ENCODE peak calls at places on chromosomes 6 and 20, in five cellular contexts. P is fibroblast of mammary gland, L is foreskin fibroblast, I is omental fat pad, R is right atrium auricular region. J is an unnamed sample.

GRCh38 chr20:47686545-47686944 is 98.7 kb downstream of the SULF2 start:
- DNase-seq in R (no peak), P (peak; percentile 68), L (no peak), I (no peak), J (no peak)

GRCh38 chr20:5159928-5160327 is 33.1 kb downstream of the CDS2 start:
- DNase-seq in I (no peak), R (no peak), P (no peak), L (no peak), J (no peak)

GRCh38 chr6:19866900-19867627 is 29.9 kb downstream of the ID4 start:
- DNase-seq in L (peak; percentile 30), R (no peak), P (peak; percentile 42), I (no peak), J (no peak)

GRCh38 chr6:87029711-87030314 is 65.1 kb downstream of the CGA start:
- DNase-seq in I (no peak), P (peak; percentile 72), R (no peak), L (peak; percentile 46), J (no peak)

GRCh38 chr20:43767686-43768474 is 41.1 kb upstream of the GTSF1L start:
- DNase-seq in I (no peak), P (peak; percentile 61), R (no peak), L (peak; percentile 56), J (no peak)

GRCh38 chr6:131136021-131136847 is 967 bp downstream of the AKAP7 start:
- DNase-seq in I (no peak), R (no peak), L (peak; percentile 26), P (peak; percentile 62), J (no peak)

GRCh38 chr6:153126218-153126617 is 4.9 kb downstream of the RGS17 start:
- DNase-seq in R (no peak), L (no peak), I (no peak), P (no peak), J (no peak)

GRCh38 chr6:158697798-158698197 is 47.9 kb downstream of the SYTL3 start:
- DNase-seq in R (no peak), L (no peak), P (peak; percentile 50), I (no peak), J (no peak)

GRCh38 chr6:125170376-125170775 is 16.8 kb downstream of the TPD52L1 start:
- DNase-seq in I (no peak), L (no peak), P (peak; percentile 80), R (no peak), J (no peak)

GRCh38 chr6:11008821-11009220 is 35.3 kb downstream of the ELOVL2 start:
- DNase-seq in P (peak; percentile 30), R (no peak), I (no peak), L (no peak), J (no peak)

GRCh38 chr6:108684809-108685329 is 124.2 kb downstream of the FOXO3 start:
- DNase-seq in L (no peak), P (peak; percentile 60), R (no peak), I (no peak), J (no peak)

GRCh38 chr6:156791261-156791850 is 14.2 kb downstream of the ARID1B start:
- DNase-seq in R (no peak), P (peak; percentile 81), I (no peak), L (no peak), J (peak; percentile 55)

GRCh38 chr6:116265081-116265829 is 11.4 kb upstream of the TSPYL4 start:
- DNase-seq in I (no peak), P (peak; percentile 41), R (no peak), L (peak; percentile 53), J (no peak)

GRCh38 chr20:47468290-47469050 is 33.2 kb upstream of the NCOA3 start:
- DNase-seq in P (no peak), L (no peak), I (no peak), R (no peak), J (peak; percentile 86)

GRCh38 chr6:75893058-75893775 is 144.2 kb downstream of the MYO6 start:
- DNase-seq in I (no peak), R (no peak), P (peak; percentile 84), L (peak; percentile 33), J (peak; percentile 16)

GRCh38 chr6:136208783-136209182 is 41.3 kb downstream of the MTFR2 start:
- DNase-seq in L (no peak), I (no peak), R (no peak), P (no peak), J (no peak)

GRCh38 chr6:160355001-160355400 is 6.8 kb downstream of the SLC22A3 start:
- DNase-seq in I (no peak), L (peak; percentile 55), P (peak; percentile 74), R (no peak), J (no peak)

GRCh38 chr20:53763707-53764415 is 170.2 kb upstream of the ZNF217 start:
- DNase-seq in L (no peak), P (peak; percentile 55), I (no peak), R (no peak), J (no peak)

GRCh38 chr20:36542019-36542488 is 735 bp downstream of the MYL9 start:
- DNase-seq in P (peak; percentile 63), L (peak; percentile 69), R (no peak), I (no peak), J (no peak)

GRCh38 chr6:112743343-112743742 is 396.2 kb downstream of the RFPL4B start:
- DNase-seq in I (no peak), R (no peak), P (no peak), L (no peak), J (no peak)

GRCh38 chr20:35151739-35152138 is 4.6 kb upstream of the EDEM2 start:
- DNase-seq in L (peak; percentile 56), R (no peak), I (no peak), P (peak; percentile 90), J (no peak)

GRCh38 chr20:35146922-35147574 is at the start of gene EDEM2:
- DNase-seq in L (peak; percentile 95), P (peak; percentile 95), R (peak; percentile 94), I (peak; percentile 84), J (peak; percentile 91)

GRCh38 chr20:35145141-35145564 is 2.0 kb downstream of the EDEM2 start:
- DNase-seq in P (peak; percentile 66), R (no peak), I (no peak), L (peak; percentile 41), J (no peak)

GRCh38 chr20:35144694-35145093 is 2.4 kb downstream of the EDEM2 start:
- DNase-seq in L (no peak), R (no peak), P (no peak), I (no peak), J (no peak)

GRCh38 chr20:35146299-35146921 is 726 bp downstream of the EDEM2 start:
- DNase-seq in I (no peak), R (no peak), P (peak; percentile 19), L (no peak), J (no peak)
- TF ChIP-seq CTCF in I (no peak), R (no peak), P (no peak), L (no peak), J (no peak)

DNA sequence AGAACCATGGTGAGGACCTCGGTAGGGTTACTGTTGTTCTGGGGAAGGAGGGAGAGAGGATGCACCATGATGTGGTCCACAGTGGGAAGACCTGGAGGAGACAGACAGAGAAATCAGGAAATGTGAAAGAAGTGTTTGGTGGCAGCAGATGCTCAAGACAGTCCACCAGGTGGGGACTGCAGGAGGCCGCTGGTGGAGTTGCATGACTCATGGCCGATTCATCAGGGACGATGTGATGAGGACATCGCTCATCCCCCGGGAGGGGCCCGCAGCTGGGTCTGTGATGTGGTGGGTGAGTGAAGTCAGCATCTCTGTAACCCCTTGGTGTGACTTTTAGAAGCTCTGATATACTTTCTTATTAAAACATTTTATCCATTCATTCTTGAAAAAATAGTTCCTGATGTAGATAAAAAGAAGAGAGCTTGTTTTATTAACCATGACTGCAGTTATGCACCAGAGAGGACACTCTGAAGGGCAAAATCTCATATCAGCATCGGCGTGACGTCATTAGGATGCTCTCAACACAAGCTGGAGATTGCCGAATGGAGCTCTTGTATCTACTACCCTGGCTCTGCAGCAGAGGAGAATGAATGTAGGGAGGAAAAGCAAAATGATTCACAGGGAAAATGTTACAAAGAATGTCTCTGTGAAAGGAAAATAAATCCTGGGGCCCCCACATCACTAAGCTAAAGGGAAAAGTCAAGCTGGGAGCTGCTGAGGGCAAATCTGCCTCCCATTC is 71.2 kb downstream of the RAMACL start:
- DNase-seq in L (peak; percentile 89), R (no peak), I (no peak), P (peak; percentile 93), J (no peak)
- TF ChIP-seq CTCF in L (peak; percentile 57), R (no peak), I (no peak), P (peak; percentile 64), J (no peak)

GRCh38 chr6:107663308-107663707 is 160.8 kb downstream of the SCML4 start:
- DNase-seq in R (no peak), P (no peak), L (no peak), I (no peak), J (no peak)
- TF ChIP-seq CTCF in R (no peak), P (no peak), L (no peak), I (no peak), J (no peak)

GRCh38 chr6:4017058-4017457 is 61.9 kb downstream of the FAM217A start:
- DNase-seq in I (no peak), L (no peak), P (no peak), R (no peak), J (no peak)

GRCh38 chr6:4017847-4018193 is 61.1 kb downstream of the FAM217A start:
- DNase-seq in I (no peak), L (no peak), R (no peak), P (peak; percentile 62), J (no peak)

GRCh38 chr6:4020822-4021132 is 58.2 kb downstream of the FAM217A start:
- DNase-seq in R (no peak), I (no peak), P (no peak), L (no peak), J (no peak)

GRCh38 chr6:4021133-4021861 is 57.6 kb downstream of the FAM217A start:
- DNase-seq in P (peak; percentile 97), I (peak; percentile 71), L (peak; percentile 95), R (peak; percentile 96), J (peak; percentile 91)

GRCh38 chr6:4018194-4019111 is 60.5 kb downstream of the FAM217A start:
- DNase-seq in R (peak; percentile 92), L (peak; percentile 95), P (peak; percentile 95), I (peak; percentile 77), J (peak; percentile 90)
- TF ChIP-seq CTCF in R (peak; percentile 70), L (peak; percentile 36), P (peak; percentile 24), I (no peak), J (peak; percentile 15)

DNA sequence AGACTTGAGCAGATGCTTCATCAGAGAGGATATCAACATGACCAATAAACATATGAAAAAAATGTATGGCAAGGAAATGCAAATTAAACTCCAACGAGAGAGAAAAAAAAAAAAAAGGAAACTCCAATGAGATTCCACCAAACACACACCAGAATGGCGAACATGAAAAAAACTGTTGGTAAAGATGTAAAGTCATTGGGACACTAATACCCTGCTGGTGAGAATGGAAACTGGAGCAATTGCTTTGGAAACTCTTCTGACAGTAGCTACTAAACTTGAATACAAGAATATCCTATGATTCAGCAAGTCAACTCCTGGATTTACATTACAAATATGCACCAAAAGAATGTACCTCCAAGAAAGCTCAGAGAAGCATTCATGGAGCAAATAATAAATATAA is 260.7 kb upstream of the ECI2 start:
- DNase-seq in I (no peak), P (no peak), L (no peak), R (no peak), J (no peak)
- TF ChIP-seq CTCF in I (no peak), P (peak; percentile 20), L (no peak), R (no peak), J (no peak)

J was measured in GM12864.